ENCODE peak calls at places on chromosomes 13 and 19, in five cellular contexts. L is activated CD8-positive, alpha-beta memory T cell treated with anti-CD3 and anti-CD28 coated beads for 4 hours; Z is activated T-cell treated with anti-CD3 and anti-CD28 coated beads for 1 hour; U is left colon; R is progenitor cell of endocrine pancreas. I is an unnamed sample.

GRCh38 chr13:67763316-67763715 is 533.2 kb upstream of the PCDH9 start:
- DNase-seq in L (no peak), Z (no peak), U (no peak), R (no peak), I (no peak)

GRCh38 chr13:25319781-25320180 is 18.4 kb downstream of the NUP58 start:
- DNase-seq in L (no peak), Z (no peak), U (no peak), R (no peak), I (no peak)

GRCh38 chr13:49635599-49636433 is 7.5 kb downstream of the ARL11 start:
- DNase-seq in L (peak; percentile 7), Z (no peak), U (no peak), R (no peak), I (no peak)

GRCh38 chr19:58007285-58007684 is 4.7 kb upstream of the ZNF606 start:
- DNase-seq in L (no peak), Z (no peak), U (no peak), R (no peak), I (no peak)

GRCh38 chr13:81676008-81676407 is 1335.1 kb upstream of the SPRY2 start:
- DNase-seq in L (no peak), Z (no peak), U (no peak), R (no peak), I (no peak)

GRCh38 chr19:16261584-16262370 is 62.8 kb upstream of the KLF2 start:
- DNase-seq in L (no peak), Z (no peak), U (no peak), R (no peak), I (no peak)

GRCh38 chr19:55355213-55355821 is 798 bp upstream of the COX6B2 start:
- DNase-seq in L (no peak), Z (no peak), U (no peak), R (no peak), I (no peak)

GRCh38 chr19:44758596-44758995 is 10.1 kb downstream of the BCL3 start:
- DNase-seq in L (no peak), Z (no peak), U (no peak), R (no peak), I (no peak)

GRCh38 chr19:45591638-45592005 is 7.0 kb upstream of the OPA3 start:
- DNase-seq in L (no peak), Z (no peak), U (no peak), R (no peak), I (no peak)

GRCh38 chr13:44703371-44703770 is 127.2 kb upstream of the TSC22D1 start:
- DNase-seq in L (no peak), Z (no peak), U (no peak), R (no peak), I (peak; percentile 76)

GRCh38 chr19:52688335-52688734 is 46.5 kb downstream of the ZNF611 start:
- DNase-seq in L (no peak), Z (no peak), U (no peak), R (no peak), I (no peak)

GRCh38 chr13:63161219-63161618 is 1745.6 kb upstream of the PCDH20 start:
- DNase-seq in L (no peak), Z (no peak), U (no peak), R (no peak), I (peak; percentile 0)

GRCh38 chr13:109776575-109776974 is 9.8 kb downstream of the IRS2 start:
- DNase-seq in L (no peak), Z (no peak), U (no peak), R (no peak), I (no peak)

GRCh38 chr19:18743281-18743825 is 47.8 kb downstream of the COMP start:
- DNase-seq in L (no peak), Z (no peak), U (peak; percentile 75), R (no peak), I (no peak)

GRCh38 chr13:113920606-113921306 is 53.1 kb downstream of the C13orf46 start:
- DNase-seq in L (no peak), Z (no peak), U (no peak), R (no peak), I (no peak)

GRCh38 chr13:79423340-79423739 is 17.3 kb upstream of the RBM26 start:
- DNase-seq in L (no peak), Z (no peak), U (no peak), R (no peak), I (no peak)

GRCh38 chr13:105991622-105992254 is 543.7 kb downstream of the EFNB2 start:
- DNase-seq in L (no peak), Z (no peak), U (no peak), R (no peak), I (peak; percentile 61)

GRCh38 chr13:24670927-24671326 is 9.3 kb upstream of the ATP12A start:
- DNase-seq in L (no peak), Z (no peak), U (peak; percentile 49), R (no peak), I (peak; percentile 75)